ENCODE peak calls at places on chromosomes 7 and 10, in five cellular contexts. F is CD8-positive, alpha-beta T cell; S is hepatocyte; I is fibroblast of mammary gland; N is WTC11. X is an unnamed sample.

GRCh38 chr7:88759216-88759955 is at the start of gene ZNF804B:
- DNase-seq in F (no peak), S (peak), I (no peak), N (peak), X (peak)

GRCh38 chr7:140209866-140210609 is 33.3 kb upstream of the KDM7A start:
- DNase-seq in F (no peak), S (no peak), I (no peak), N (no peak), X (no peak)

GRCh38 chr10:1119027-1119426 is 62.8 kb downstream of the WDR37 start:
- DNase-seq in F (no peak), S (no peak), I (no peak), N (no peak), X (no peak)

GRCh38 chr7:124086843-124087242 is 54.0 kb upstream of the TMEM229A start:
- DNase-seq in F (no peak), S (no peak), I (no peak), N (no peak), X (no peak)

GRCh38 chr7:75991531-75992082 is 2.8 kb downstream of the TMEM120A start:
- DNase-seq in F (no peak), S (no peak), I (no peak), N (no peak), X (no peak)

GRCh38 chr10:4849042-4849402 is 23.0 kb downstream of the AKR1E2 start:
- DNase-seq in F (no peak), S (no peak), I (no peak), N (no peak), X (no peak)

GRCh38 chr7:7668708-7669107 is 28.2 kb downstream of the UMAD1 start:
- DNase-seq in F (no peak), S (no peak), I (no peak), N (no peak), X (no peak)

GRCh38 chr10:24488631-24489030 is 235.1 kb downstream of the ARHGAP21 start:
- DNase-seq in F (no peak), S (no peak), I (no peak), N (no peak), X (no peak)

GRCh38 chr7:111558948-111559347 is 3.3 kb downstream of the IMMP2L start:
- DNase-seq in F (no peak), S (no peak), I (peak), N (no peak), X (no peak)

GRCh38 chr10:72503241-72503640 is 122.6 kb downstream of the MICU1 start:
- DNase-seq in F (no peak), S (no peak), I (peak), N (no peak), X (no peak)

GRCh38 chr10:102153093-102153620 is 968 bp downstream of the NOLC1 start:
- DNase-seq in F (no peak), S (no peak), I (no peak), N (no peak), X (no peak)

GRCh38 chr10:60883187-60883586 is 60.8 kb downstream of the RHOBTB1 start:
- DNase-seq in F (no peak), S (peak), I (peak), N (no peak), X (no peak)

GRCh38 chr7:128044064-128044463 is 12.8 kb upstream of the LRRC4 start:
- DNase-seq in F (no peak), S (no peak), I (no peak), N (no peak), X (no peak)

GRCh38 chr7:42930889-42931288 is 1.1 kb downstream of the PSMA2 start:
- DNase-seq in F (no peak), S (peak), I (no peak), N (no peak), X (no peak)

GRCh38 chr10:62239994-62240393 is 28.6 kb downstream of the RTKN2 start:
- DNase-seq in F (no peak), S (no peak), I (peak), N (no peak), X (no peak)

GRCh38 chr10:103564799-103565365 is 71.4 kb downstream of the NEURL1 start:
- DNase-seq in F (no peak), S (peak), I (peak), N (peak), X (peak)

GRCh38 chr7:64992971-64993370 is 2.1 kb upstream of the ZNF117 start:
- DNase-seq in F (no peak), S (no peak), I (peak), N (no peak), X (no peak)

GRCh38 chr10:101444058-101444457 is 90.1 kb downstream of the BTRC start:
- DNase-seq in F (no peak), S (no peak), I (peak), N (no peak), X (no peak)

GRCh38 chr10:34124522-34125035 is 690.5 kb downstream of the PARD3 start:
- DNase-seq in F (no peak), S (peak), I (peak), N (no peak), X (no peak)

GRCh38 chr7:30086529-30086928 is 48.3 kb upstream of the MTURN start:
- DNase-seq in F (no peak), S (no peak), I (no peak), N (no peak), X (no peak)

GRCh38 chr10:55813451-55814170 is 547.4 kb downstream of the ZWINT start:
- DNase-seq in F (no peak), S (no peak), I (no peak), N (no peak), X (no peak)

GRCh38 chr7:85995101-85995500 is 648.6 kb upstream of the GRM3 start:
- DNase-seq in F (no peak), S (no peak), I (no peak), N (no peak), X (no peak)

GRCh38 chr10:118594392-118595063 is 920 bp downstream of the PRLHR start:
- DNase-seq in F (peak), S (peak), I (peak), N (peak), X (peak)

GRCh38 chr7:65338346-65338745 is 35.3 kb upstream of the ZNF92 start:
- DNase-seq in F (no peak), S (no peak), I (no peak), N (no peak), X (no peak)

GRCh38 chr7:29488977-29489376 is 74.7 kb upstream of the PRR15 start:
- DNase-seq in F (no peak), S (peak), I (peak), N (no peak), X (no peak)

GRCh38 chr10:106435081-106435480 is 729.4 kb downstream of the SORCS1 start:
- DNase-seq in F (no peak), S (no peak), I (no peak), N (no peak), X (no peak)

GRCh38 chr10:102651455-102652169 is 7.3 kb downstream of the TRIM8 start:
- DNase-seq in F (no peak), S (no peak), I (no peak), N (no peak), X (no peak)

GRCh38 chr7:35839860-35840854 is 39.3 kb downstream of the SEPTIN7 start:
- DNase-seq in F (no peak), S (no peak), I (peak), N (no peak), X (no peak)

GRCh38 chr10:89327803-89328441 is at the start of gene IFIT3:
- DNase-seq in F (no peak), S (peak), I (peak), N (no peak), X (peak)

GRCh38 chr7:2717293-2717904 is 29.4 kb downstream of the AMZ1 start:
- DNase-seq in F (no peak), S (peak), I (peak), N (no peak), X (peak)

GRCh38 chr7:157663061-157663863 is 326.5 kb downstream of the DNAJB6 start:
- DNase-seq in F (no peak), S (peak), I (peak), N (no peak), X (no peak)

GRCh38 chr10:30002438-30003266 is 56.7 kb downstream of the JCAD start:
- DNase-seq in F (peak), S (peak), I (peak), N (peak), X (peak)

GRCh38 chr10:124343351-124344265 is 75.1 kb downstream of the OAT start:
- DNase-seq in F (no peak), S (no peak), I (no peak), N (no peak), X (no peak)

GRCh38 chr7:29878081-29878688 is 71.9 kb downstream of the WIPF3 start:
- DNase-seq in F (no peak), S (peak), I (peak), N (no peak), X (no peak)

GRCh38 chr7:18792866-18793595 is 297.5 kb downstream of the HDAC9 start:
- DNase-seq in F (no peak), S (peak), I (no peak), N (no peak), X (no peak)

GRCh38 chr7:129970816-129971215 is 18.1 kb upstream of the UBE2H start:
- DNase-seq in F (no peak), S (no peak), I (no peak), N (no peak), X (no peak)

GRCh38 chr7:108244110-108244509 is 113.9 kb upstream of the LAMB4 start:
- DNase-seq in F (no peak), S (no peak), I (no peak), N (no peak), X (no peak)

GRCh38 chr10:110337906-110338305 is 33.2 kb upstream of the SMNDC1 start:
- DNase-seq in F (no peak), S (no peak), I (peak), N (no peak), X (no peak)

GRCh38 chr10:110334061-110334656 is 29.4 kb upstream of the SMNDC1 start:
- DNase-seq in F (no peak), S (no peak), I (no peak), N (no peak), X (no peak)

GRCh38 chr10:110335314-110336064 is 30.8 kb upstream of the SMNDC1 start:
- DNase-seq in F (no peak), S (no peak), I (no peak), N (no peak), X (no peak)

GRCh38 chr10:110337401-110337800 is 32.7 kb upstream of the SMNDC1 start:
- DNase-seq in F (no peak), S (no peak), I (peak), N (no peak), X (no peak)

DNA sequence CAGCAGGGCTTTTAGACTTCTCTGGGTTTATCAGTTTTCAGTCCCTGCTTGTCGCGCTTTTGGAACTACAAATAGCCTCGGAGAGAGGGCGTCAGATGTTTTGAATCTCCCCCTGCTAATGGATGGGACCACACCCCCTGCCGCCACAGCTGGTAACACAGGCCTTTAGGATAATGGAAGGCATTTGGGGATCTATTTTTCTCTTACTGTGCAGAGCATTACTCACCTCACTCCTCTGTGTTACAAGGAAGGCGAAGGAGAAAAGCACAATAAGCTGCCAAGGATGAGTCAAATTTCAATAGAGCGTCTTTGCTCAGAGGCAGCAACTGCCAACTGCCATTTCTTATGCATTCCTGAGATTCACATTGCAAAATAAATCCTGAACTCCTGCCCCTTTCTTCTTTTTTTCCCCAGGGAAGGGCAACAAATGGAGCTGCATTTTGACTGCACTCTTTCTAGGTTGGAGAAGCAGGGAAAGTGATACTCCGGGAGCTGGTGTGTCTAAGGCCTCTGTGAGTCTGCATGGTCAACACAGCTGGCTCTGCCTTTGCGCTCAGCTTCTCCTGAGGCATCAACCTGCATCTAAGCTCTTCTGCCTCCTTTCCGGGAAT is 31.5 kb upstream of the SMNDC1 start:
- DNase-seq in F (no peak), S (peak), I (peak), N (peak), X (no peak)
- TF ChIP-seq CTCF in F (no peak), S (no peak), I (peak), N (no peak), X (no peak)

GRCh38 chr7:5348134-5349004 is 65.6 kb downstream of the SLC29A4 start:
- DNase-seq in F (no peak), S (no peak), I (no peak), N (peak), X (no peak)
- TF ChIP-seq CTCF in F (no peak), S (no peak), I (no peak), N (no peak), X (no peak)

GRCh38 chr7:90409667-90410066 is 6.4 kb downstream of the CLDN12 start:
- DNase-seq in F (no peak), S (peak), I (peak), N (no peak), X (no peak)

GRCh38 chr7:90411510-90411909 is 8.2 kb downstream of the CLDN12 start:
- DNase-seq in F (no peak), S (no peak), I (peak), N (no peak), X (no peak)

GRCh38 chr7:90413185-90413528 is 9.9 kb downstream of the CLDN12 start:
- DNase-seq in F (no peak), S (no peak), I (no peak), N (no peak), X (no peak)

GRCh38 chr7:90408142-90408541 is 4.9 kb downstream of the CLDN12 start:
- DNase-seq in F (no peak), S (no peak), I (no peak), N (no peak), X (no peak)

DNA sequence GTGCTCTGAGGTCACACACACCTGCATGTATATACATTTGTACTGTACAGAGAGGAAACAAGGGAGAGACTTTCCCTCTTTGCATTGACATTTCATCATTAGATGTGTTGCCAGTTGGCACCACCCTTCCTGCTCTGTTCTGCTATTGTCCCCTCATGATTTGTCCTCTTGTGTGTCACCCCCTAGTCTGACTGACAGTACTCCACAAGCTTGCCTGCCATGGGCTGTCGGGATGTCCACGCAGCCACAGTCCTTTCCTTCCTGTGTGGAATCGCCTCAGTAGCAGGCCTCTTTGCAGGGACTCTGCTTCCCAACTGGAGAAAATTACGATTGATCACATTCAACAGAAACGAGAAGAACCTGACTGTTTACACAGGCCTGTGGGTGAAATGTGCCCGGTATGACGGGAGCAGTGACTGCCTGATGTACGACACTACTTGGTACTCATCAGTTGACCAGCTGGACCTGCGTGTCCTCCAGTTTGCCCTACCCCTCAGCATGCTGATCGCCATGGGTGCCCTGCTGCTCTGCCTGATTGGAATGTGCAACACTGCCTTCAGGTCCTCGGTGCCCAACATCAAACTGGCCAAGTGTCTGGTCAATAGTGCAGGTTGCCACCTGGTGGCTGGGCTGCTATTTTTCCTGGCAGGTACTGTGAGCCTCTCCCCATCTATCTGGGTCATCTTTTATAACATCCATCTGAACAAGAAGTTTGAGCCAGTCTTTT is 9.4 kb downstream of the CLDN12 start:
- DNase-seq in F (no peak), S (no peak), I (peak), N (peak), X (peak)
- TF ChIP-seq CTCF in F (no peak), S (peak), I (peak), N (no peak), X (no peak)

GRCh38 chr10:14399641-14400040 is 68.9 kb upstream of the FRMD4A start:
- DNase-seq in F (no peak), S (no peak), I (no peak), N (no peak), X (no peak)

GRCh38 chr10:14394179-14394578 is 63.5 kb upstream of the FRMD4A start:
- DNase-seq in F (no peak), S (no peak), I (no peak), N (no peak), X (no peak)

GRCh38 chr10:14391342-14391741 is 60.6 kb upstream of the FRMD4A start:
- DNase-seq in F (no peak), S (no peak), I (no peak), N (no peak), X (no peak)

GRCh38 chr10:14397069-14397468 is 66.3 kb upstream of the FRMD4A start:
- DNase-seq in F (no peak), S (peak), I (peak), N (no peak), X (no peak)

GRCh38 chr10:14396441-14397048 is 65.8 kb upstream of the FRMD4A start:
- DNase-seq in F (no peak), S (no peak), I (peak), N (no peak), X (no peak)
- TF ChIP-seq CTCF in F (no peak), S (peak), I (peak), N (peak), X (peak)

DNA sequence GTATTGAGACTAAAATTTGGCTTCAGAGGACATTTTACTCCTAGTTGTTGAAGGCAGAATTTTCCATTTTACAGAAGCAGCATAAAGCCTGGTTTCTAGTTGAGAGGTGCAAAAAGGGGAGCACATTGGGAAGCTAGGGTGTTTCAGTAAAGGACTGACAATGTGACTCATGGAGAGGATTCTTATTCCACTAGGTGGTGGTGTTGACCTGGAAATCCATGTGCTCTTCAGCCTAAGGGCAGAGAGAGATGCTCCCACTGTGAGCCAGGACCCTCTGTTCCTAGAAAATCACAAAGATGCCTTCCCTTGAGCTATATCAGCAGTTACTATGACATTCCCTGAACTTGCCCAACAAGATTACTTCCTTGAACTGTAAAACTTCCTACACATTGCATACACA is 687.8 kb downstream of the IPMK start:
- DNase-seq in F (no peak), S (peak), I (peak), N (peak), X (no peak)
- TF ChIP-seq CTCF in F (no peak), S (peak), I (peak), N (peak), X (peak)